ENCODE peak calls at places on chromosome 5, in eight cellular contexts. One of them, this sample, is unnamed.

GRCh38 chr5:36528588-36528987 is 77.8 kb upstream of the SLC1A3 start:
- DNase-seq in cardiac septum: no peak
- DNase-seq in GM12865: no peak
- DNase-seq in NCI-H1417: no peak
- DNase-seq in Caco-2: peak
- DNase-seq in tibial nerve: no peak
- DNase-seq in Jurkat, Clone E6-1: no peak
- DNase-seq in Right ventricle myocardium superior: no peak
- DNase-seq in this sample: no peak

GRCh38 chr5:174134545-174134944 is 89.0 kb downstream of the NSG2 start:
- DNase-seq in GM12865: no peak
- DNase-seq in cardiac septum: no peak
- DNase-seq in tibial nerve: no peak
- DNase-seq in Jurkat, Clone E6-1: no peak
- DNase-seq in Caco-2: no peak
- DNase-seq in Right ventricle myocardium superior: no peak
- DNase-seq in NCI-H1417: no peak
- DNase-seq in this sample: no peak

GRCh38 chr5:140041492-140042421 is 1.3 kb downstream of the NRG2 start:
- DNase-seq in Jurkat, Clone E6-1: no peak
- DNase-seq in GM12865: peak
- DNase-seq in NCI-H1417: peak
- DNase-seq in Right ventricle myocardium superior: peak
- DNase-seq in cardiac septum: peak
- DNase-seq in tibial nerve: peak
- DNase-seq in Caco-2: peak
- DNase-seq in this sample: peak

GRCh38 chr5:88799976-88800375 is 83.0 kb downstream of the MEF2C start:
- DNase-seq in cardiac septum: no peak
- DNase-seq in tibial nerve: no peak
- DNase-seq in Jurkat, Clone E6-1: no peak
- DNase-seq in GM12865: no peak
- DNase-seq in NCI-H1417: no peak
- DNase-seq in Caco-2: no peak
- DNase-seq in Right ventricle myocardium superior: no peak
- DNase-seq in this sample: no peak

GRCh38 chr5:113095831-113096230 is 119.2 kb downstream of the DCP2 start:
- DNase-seq in cardiac septum: no peak
- DNase-seq in GM12865: no peak
- DNase-seq in Jurkat, Clone E6-1: no peak
- DNase-seq in Caco-2: no peak
- DNase-seq in tibial nerve: no peak
- DNase-seq in NCI-H1417: no peak
- DNase-seq in Right ventricle myocardium superior: no peak
- DNase-seq in this sample: no peak

GRCh38 chr5:16464664-16465543 is 696 bp downstream of the ZNF622 start:
- DNase-seq in Right ventricle myocardium superior: peak
- DNase-seq in Jurkat, Clone E6-1: no peak
- DNase-seq in tibial nerve: no peak
- DNase-seq in GM12865: peak
- DNase-seq in Caco-2: no peak
- DNase-seq in NCI-H1417: no peak
- DNase-seq in cardiac septum: peak
- DNase-seq in this sample: no peak

GRCh38 chr5:66903709-66904108 is 292.9 kb downstream of the CD180 start:
- DNase-seq in NCI-H1417: no peak
- DNase-seq in cardiac septum: no peak
- DNase-seq in tibial nerve: no peak
- DNase-seq in Caco-2: no peak
- DNase-seq in Jurkat, Clone E6-1: no peak
- DNase-seq in Right ventricle myocardium superior: no peak
- DNase-seq in GM12865: no peak
- DNase-seq in this sample: no peak

GRCh38 chr5:143569213-143569663 is 165.8 kb upstream of the NR3C1 start:
- DNase-seq in Caco-2: peak
- DNase-seq in cardiac septum: no peak
- DNase-seq in tibial nerve: no peak
- DNase-seq in Jurkat, Clone E6-1: no peak
- DNase-seq in NCI-H1417: no peak
- DNase-seq in Right ventricle myocardium superior: no peak
- DNase-seq in GM12865: no peak
- DNase-seq in this sample: no peak

GRCh38 chr5:138752341-138752950 is 779 bp upstream of the CTNNA1 start:
- DNase-seq in cardiac septum: no peak
- DNase-seq in tibial nerve: no peak
- DNase-seq in Caco-2: peak
- DNase-seq in NCI-H1417: peak
- DNase-seq in Jurkat, Clone E6-1: no peak
- DNase-seq in Right ventricle myocardium superior: no peak
- DNase-seq in GM12865: no peak
- DNase-seq in this sample: no peak